ENCODE peak calls at places on chromosomes 1 and 21, in five cellular contexts. J, Z, S, T and F are unnamed samples.

GRCh38 chr1:168845083-168845650 is 116.2 kb upstream of the DPT start:
- DNase-seq in J (no peak), Z (no peak), T (no peak), S (no peak), F (no peak)

GRCh38 chr1:68464891-68465290 is 15.1 kb upstream of the RPE65 start:
- DNase-seq in T (no peak), Z (no peak), J (peak), S (no peak), F (peak)

GRCh38 chr1:46413596-46413985 is 19.5 kb downstream of the FAAH start:
- DNase-seq in J (peak), T (peak), Z (no peak), S (peak), F (no peak)

GRCh38 chr1:21149430-21149861 is 27.3 kb downstream of the EIF4G3 start:
- DNase-seq in S (no peak), J (no peak), Z (no peak), T (peak), F (peak)

GRCh38 chr1:185996211-185996610 is 262.0 kb downstream of the HMCN1 start:
- DNase-seq in T (peak), J (no peak), Z (no peak), S (no peak), F (peak)

GRCh38 chr1:156055649-156056048 is 1.1 kb downstream of the LAMTOR2 start:
- DNase-seq in T (peak), Z (no peak), J (no peak), S (no peak), F (no peak)

GRCh38 chr1:217332426-217333065 is 298.3 kb downstream of the GPATCH2 start:
- DNase-seq in Z (no peak), S (no peak), T (peak), J (no peak), F (no peak)

GRCh38 chr1:77220687-77221463 is 1.6 kb upstream of the PIGK start:
- DNase-seq in Z (no peak), S (no peak), J (no peak), T (peak), F (peak)

GRCh38 chr1:32761253-32761877 is 55.8 kb downstream of the YARS1 start:
- DNase-seq in T (peak), S (peak), J (peak), Z (no peak), F (peak)

GRCh38 chr1:23369335-23370013 is at the start of gene ZNF436:
- DNase-seq in Z (no peak), T (peak), J (no peak), S (no peak), F (peak)

GRCh38 chr1:206924549-206925115 is 2.9 kb upstream of the FCMR start:
- DNase-seq in Z (no peak), S (no peak), T (no peak), J (no peak), F (no peak)

GRCh38 chr1:167161242-167161641 is 59.4 kb upstream of the POU2F1 start:
- DNase-seq in J (no peak), T (no peak), S (no peak), Z (no peak), F (peak)

GRCh38 chr1:209095627-209096595 is 487.6 kb upstream of the CAMK1G start:
- DNase-seq in S (no peak), T (peak), J (no peak), Z (no peak), F (peak)

GRCh38 chr1:65423884-65424655 is 3.6 kb downstream of the LEPR start:
- DNase-seq in S (no peak), T (peak), Z (no peak), J (no peak), F (peak)

GRCh38 chr1:164755674-164756073 is 196.7 kb downstream of the PBX1 start:
- DNase-seq in S (no peak), T (no peak), J (no peak), Z (no peak), F (peak)

GRCh38 chr1:67213164-67213563 is 46.9 kb downstream of the IL23R start:
- DNase-seq in Z (peak), J (peak), S (no peak), T (peak), F (no peak)

GRCh38 chr1:46128336-46128735 is 4.1 kb downstream of the PIK3R3 start:
- DNase-seq in T (no peak), J (no peak), S (no peak), Z (no peak), F (no peak)

GRCh38 chr1:244226440-244226839 is 175.4 kb downstream of the ZBTB18 start:
- DNase-seq in T (peak), Z (no peak), S (no peak), J (no peak), F (no peak)

GRCh38 chr1:101820080-101820479 is 176.6 kb downstream of the OLFM3 start:
- DNase-seq in T (peak), Z (peak), J (no peak), S (no peak), F (no peak)

GRCh38 chr21:21997390-21998333 is 999.5 kb downstream of the NCAM2 start:
- DNase-seq in J (no peak), S (no peak), T (no peak), Z (no peak), F (peak)

GRCh38 chr1:8846263-8846662 is 28.8 kb upstream of the RERE start:
- DNase-seq in T (no peak), Z (no peak), J (no peak), S (no peak), F (no peak)

GRCh38 chr1:179251675-179252074 is 22.2 kb upstream of the ABL2 start:
- DNase-seq in Z (peak), T (peak), S (no peak), J (no peak), F (peak)

GRCh38 chr1:39196244-39197215 is 8.0 kb upstream of the MACF1 start:
- DNase-seq in J (no peak), S (no peak), T (no peak), Z (no peak), F (no peak)

GRCh38 chr1:43530483-43531452 is at the start of gene PTPRF:
- DNase-seq in S (peak), Z (peak), T (peak), J (peak), F (no peak)

GRCh38 chr1:36453051-36453450 is 2.8 kb upstream of the OSCP1 start:
- DNase-seq in S (no peak), Z (no peak), T (no peak), J (no peak), F (no peak)

GRCh38 chr1:220990417-220991337 is 111.4 kb downstream of the HLX start:
- DNase-seq in S (no peak), Z (no peak), T (peak), J (no peak), F (no peak)

GRCh38 chr1:220994671-220995070 is 115.4 kb downstream of the HLX start:
- DNase-seq in Z (no peak), T (no peak), J (no peak), S (no peak), F (no peak)

GRCh38 chr1:220991506-220991905 is 112.3 kb downstream of the HLX start:
- DNase-seq in T (peak), S (no peak), Z (no peak), J (no peak), F (no peak)

GRCh38 chr1:220992705-220993052 is 113.4 kb downstream of the HLX start:
- DNase-seq in T (no peak), S (no peak), J (no peak), Z (no peak), F (no peak)

GRCh38 chr1:220991959-220992704 is 112.9 kb downstream of the HLX start:
- DNase-seq in Z (no peak), T (peak), S (no peak), J (no peak), F (no peak)
- H2BK12ac ChIP-seq in Z (no peak), T (no peak), S (no peak), J (no peak), F (no peak)

GRCh38 chr1:212698467-212699103 is 1.1 kb downstream of the BATF3 start:
- DNase-seq in T (no peak), J (no peak), Z (no peak), S (no peak), F (peak)

GRCh38 chr1:212699104-212699838 is 369 bp downstream of the BATF3 start:
- DNase-seq in T (peak), Z (no peak), J (peak), S (peak), F (peak)

GRCh38 chr1:212700892-212701819 is 1.5 kb upstream of the BATF3 start:
- DNase-seq in S (peak), Z (no peak), T (peak), J (peak), F (peak)

GRCh38 chr1:212700597-212700891 is 904 bp upstream of the BATF3 start:
- DNase-seq in T (no peak), J (no peak), S (no peak), Z (no peak), F (peak)

DNA sequence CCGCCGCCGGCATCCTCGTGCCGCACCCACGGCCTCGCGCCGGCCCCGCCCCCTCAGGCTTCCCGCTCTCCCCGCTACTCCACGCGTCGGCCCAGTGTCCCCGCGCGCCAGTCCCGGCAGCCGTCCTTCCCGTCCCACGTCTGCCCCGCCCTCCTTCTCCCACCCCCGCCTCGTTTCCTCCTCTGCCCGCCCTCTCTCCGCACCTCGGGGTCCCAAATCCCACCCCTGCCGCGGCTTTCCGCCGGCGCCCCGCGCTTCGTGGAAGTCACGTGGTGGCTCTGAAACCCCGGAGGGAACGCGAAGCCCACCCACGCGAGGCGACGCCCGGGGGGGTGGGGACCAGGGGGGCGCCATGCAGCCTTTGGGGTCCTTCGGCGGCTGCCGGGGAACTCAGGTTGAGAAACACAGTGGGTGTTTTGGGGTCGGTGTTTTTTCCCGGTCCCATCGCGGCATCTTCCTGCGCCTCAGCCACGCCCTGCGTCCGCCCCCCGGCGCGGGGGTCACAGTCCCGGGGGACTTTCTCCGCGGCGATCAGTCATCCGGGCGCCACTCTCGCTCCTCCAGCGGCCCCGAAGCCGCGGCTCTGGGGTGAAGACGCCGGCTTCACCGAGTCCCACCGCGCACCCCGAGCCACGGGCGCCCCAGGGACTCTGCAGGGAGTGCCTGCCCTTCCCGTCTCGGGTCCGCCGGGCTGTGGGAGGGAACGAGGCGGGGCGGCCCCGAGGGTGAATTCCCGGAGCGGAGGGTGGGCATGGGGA is at the start of gene BATF3:
- DNase-seq in Z (no peak), T (peak), S (peak), J (no peak), F (peak)
- H3K9ac ChIP-seq in Z (peak), T (peak), S (peak), J (no peak), F (no peak)

DNA sequence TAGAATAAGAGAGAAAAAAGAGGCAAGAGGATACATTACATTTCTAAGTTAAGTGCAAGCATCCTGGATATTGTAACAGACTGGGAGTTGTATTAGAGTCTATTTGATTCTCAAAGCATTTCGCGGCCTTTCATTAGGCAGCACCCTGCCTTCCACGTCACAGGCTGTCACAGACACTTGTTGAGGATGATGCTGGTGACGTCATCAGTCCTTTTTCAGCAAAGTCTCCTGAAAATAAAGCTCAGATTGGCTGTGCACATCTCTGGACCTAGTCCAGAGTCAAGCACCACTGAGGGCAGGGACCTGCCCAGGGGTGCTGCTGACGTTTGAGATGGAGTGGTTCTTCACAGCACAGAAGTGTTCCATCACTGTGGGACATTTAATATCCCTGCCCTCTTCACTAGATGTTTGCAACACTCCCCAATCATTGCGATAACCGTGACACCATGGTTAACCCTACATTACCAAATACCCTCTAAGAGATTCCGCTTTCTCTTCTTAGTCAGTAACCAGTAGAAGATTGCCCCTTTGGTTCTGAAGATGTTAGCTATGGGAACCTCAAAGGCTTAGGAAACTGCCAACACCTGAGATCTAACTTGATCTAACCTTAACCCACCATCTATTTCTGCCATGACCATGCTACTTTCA is 72.7 kb upstream of the F3 start:
- DNase-seq in Z (no peak), T (no peak), J (no peak), S (no peak), F (no peak)
- H3K14ac ChIP-seq in Z (no peak), T (no peak), J (no peak), S (no peak), F (no peak)

GRCh38 chr1:89836252-89836996 is 15.6 kb downstream of the LRRC8D start:
- DNase-seq in Z (no peak), T (no peak), J (no peak), S (no peak), F (no peak)
- H2BK12ac ChIP-seq in Z (no peak), T (no peak), J (no peak), S (peak), F (no peak)